ENCODE peak calls at places on chromosomes 12 and 14, in six cellular contexts. Y is Calu3, Z is AG09309, U is AG09319, C is GM10248, M is left lung. H is an unnamed sample.

GRCh38 chr14:39219075-39219499 is 14.6 kb upstream of the MIA2 start:
- DNase-seq in M (no peak), Y (no peak), C (no peak), Z (no peak), U (no peak), H (no peak)

GRCh38 chr14:98692832-98693231 is 579.2 kb downstream of the BCL11B start:
- DNase-seq in Y (no peak), Z (no peak), U (no peak), M (no peak), C (no peak), H (no peak)

GRCh38 chr12:92505373-92506340 is 197.1 kb upstream of the PLEKHG7 start:
- DNase-seq in Z (no peak), U (no peak), M (peak; percentile 51), C (peak; percentile 33), Y (peak; percentile 27), H (no peak)

GRCh38 chr12:47017041-47017713 is 62.2 kb upstream of the PCED1B start:
- DNase-seq in Z (no peak), Y (no peak), C (no peak), U (no peak), M (no peak), H (no peak)

GRCh38 chr12:26162174-26162573 is 33.2 kb upstream of the SSPN start:
- DNase-seq in U (no peak), Y (no peak), C (no peak), M (no peak), Z (no peak), H (no peak)

GRCh38 chr14:31388687-31389413 is 31.5 kb downstream of the HEATR5A start:
- DNase-seq in C (peak; percentile 18), Y (no peak), M (no peak), U (no peak), Z (no peak), H (no peak)

GRCh38 chr12:46435625-46436024 is 63.1 kb upstream of the SLC38A2 start:
- DNase-seq in Y (no peak), Z (no peak), C (no peak), M (no peak), U (no peak), H (no peak)

GRCh38 chr12:124995200-124995961 is 1.9 kb downstream of the BRI3BP start:
- DNase-seq in U (no peak), Z (no peak), M (no peak), Y (peak; percentile 34), C (peak; percentile 52), H (no peak)

GRCh38 chr12:105393586-105393985 is 63.1 kb downstream of the C12orf75 start:
- DNase-seq in Y (no peak), Z (no peak), C (no peak), U (no peak), M (no peak), H (no peak)

GRCh38 chr14:70378687-70379086 is 19.2 kb upstream of the COX16 start:
- DNase-seq in U (no peak), Z (no peak), Y (no peak), C (no peak), M (no peak), H (no peak)

GRCh38 chr14:98182385-98183055 is 1089.5 kb downstream of the BCL11B start:
- DNase-seq in Z (no peak), Y (no peak), U (no peak), M (no peak), C (no peak), H (no peak)

GRCh38 chr14:29242755-29243340 is 476.3 kb downstream of the FOXG1 start:
- DNase-seq in M (no peak), Y (no peak), U (no peak), Z (no peak), C (no peak), H (no peak)

GRCh38 chr12:123037791-123038190 is 57.3 kb downstream of the ARL6IP4 start:
- DNase-seq in M (no peak), Y (no peak), Z (no peak), C (no peak), U (no peak), H (no peak)

GRCh38 chr14:84482256-84483071 is 1047.5 kb upstream of the FLRT2 start:
- DNase-seq in Z (peak; percentile 1), U (no peak), Y (no peak), C (no peak), M (no peak), H (no peak)

GRCh38 chr14:57692671-57693070 is 173.2 kb downstream of the SLC35F4 start:
- DNase-seq in Z (peak; percentile 33), M (no peak), U (peak; percentile 37), C (peak; percentile 8), Y (peak; percentile 4), H (no peak)

GRCh38 chr12:2139651-2140050 is 86.9 kb downstream of the CACNA1C start:
- DNase-seq in C (no peak), Z (no peak), U (no peak), M (no peak), Y (no peak), H (no peak)

GRCh38 chr12:92860521-92860920 is 68.6 kb downstream of the EEA1 start:
- DNase-seq in C (no peak), Y (no peak), Z (no peak), M (no peak), U (no peak), H (no peak)

GRCh38 chr12:104279164-104279563 is 24.4 kb upstream of the EID3 start:
- DNase-seq in Z (no peak), U (no peak), C (no peak), M (no peak), Y (no peak), H (no peak)

GRCh38 chr12:46153267-46153872 is 115.5 kb downstream of the SLC38A1 start:
- DNase-seq in Z (no peak), U (no peak), M (no peak), C (peak; percentile 17), Y (no peak), H (no peak)

GRCh38 chr12:120972870-120973543 is 5.3 kb upstream of the HNF1A start:
- DNase-seq in U (no peak), Z (no peak), Y (no peak), M (peak; percentile 41), C (no peak), H (no peak)

GRCh38 chr14:101118746-101119610 is 215.5 kb upstream of the RTL1 start:
- DNase-seq in U (no peak), Y (no peak), Z (no peak), C (no peak), M (peak; percentile 27), H (no peak)

GRCh38 chr14:105748204-105748578 is 221.8 kb downstream of the TMEM121 start:
- DNase-seq in Y (peak; percentile 54), Z (no peak), M (no peak), C (no peak), U (no peak), H (no peak)

GRCh38 chr12:14570231-14570630 is 2.5 kb upstream of the PLBD1 start:
- DNase-seq in M (no peak), U (no peak), Y (no peak), C (no peak), Z (no peak), H (no peak)
- TF ChIP-seq CTCF in M (no peak), U (no peak), Y (no peak), C (no peak), Z (no peak), H (no peak)

GRCh38 chr12:16345105-16345504 is 2.3 kb upstream of the MGST1 start:
- DNase-seq in C (no peak), Z (no peak), M (no peak), U (no peak), Y (no peak), H (no peak)
- TF ChIP-seq CTCF in C (no peak), Z (no peak), M (no peak), U (no peak), Y (no peak), H (no peak)

GRCh38 chr12:27246141-27246540 is 2.1 kb downstream of the STK38L start:
- DNase-seq in C (no peak), Z (no peak), M (no peak), Y (no peak), U (no peak), H (no peak)

GRCh38 chr12:27244680-27245005 is 557 bp downstream of the STK38L start:
- DNase-seq in Y (no peak), M (no peak), U (no peak), C (no peak), Z (no peak), H (no peak)

GRCh38 chr12:27243006-27243405 is 1.1 kb upstream of the STK38L start:
- DNase-seq in Z (no peak), Y (no peak), C (no peak), M (no peak), U (no peak), H (no peak)

GRCh38 chr12:27245039-27245438 is 953 bp downstream of the STK38L start:
- DNase-seq in C (no peak), Y (no peak), Z (no peak), M (no peak), U (no peak), H (no peak)

GRCh38 chr12:27243804-27244679 is at the start of gene STK38L:
- DNase-seq in U (peak; percentile 86), M (peak; percentile 99), C (peak; percentile 95), Z (peak; percentile 66), Y (peak; percentile 99), H (peak; percentile 98)
- TF ChIP-seq CTCF in U (peak; percentile 24), M (peak; percentile 15), C (peak; percentile 18), Z (peak; percentile 54), Y (no peak), H (no peak)

GRCh38 chr12:8637244-8637643 is 24.6 kb upstream of the AICDA start:
- DNase-seq in Y (no peak), U (no peak), C (no peak), Z (no peak), M (no peak), H (no peak)
- TF ChIP-seq CTCF in Y (no peak), U (no peak), C (no peak), Z (no peak), M (no peak), H (no peak)

DNA sequence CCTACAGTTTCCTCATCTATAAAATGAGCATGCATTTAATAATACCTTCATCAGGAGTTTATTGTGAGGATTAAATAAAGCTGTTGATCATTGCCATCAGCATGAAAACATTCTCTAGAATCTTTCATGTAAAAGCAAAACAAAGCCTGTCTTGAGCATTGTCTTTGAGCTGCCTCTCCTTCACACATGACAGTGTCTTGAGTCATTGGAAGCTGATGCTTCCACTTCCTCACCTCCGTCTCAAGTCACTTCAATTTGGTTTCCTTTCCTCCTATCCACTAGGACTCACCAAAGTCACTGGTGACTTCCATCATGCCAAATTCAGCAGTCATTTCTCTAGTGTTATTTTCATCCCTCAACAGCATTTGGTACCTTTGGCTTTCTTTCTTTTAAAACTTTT is 31.6 kb upstream of the MYBPC1 start:
- DNase-seq in C (no peak), M (no peak), U (no peak), Z (no peak), Y (no peak), H (no peak)
- TF ChIP-seq CTCF in C (no peak), M (no peak), U (no peak), Z (no peak), Y (no peak), H (no peak)

H was measured in natural killer cell.